ENCODE peak calls at places on chromosomes 2 and 18, in four cellular contexts. One of them, this sample, is unnamed.

GRCh38 chr2:144504191-144504590 is 15.7 kb downstream of the ZEB2 start:
- DNase-seq in LHCN-M2: no peak
- DNase-seq in NCI-H524: no peak
- DNase-seq in WTC11: no peak
- DNase-seq in this sample: peak

GRCh38 chr2:96556441-96557330 is 20.1 kb downstream of the ARID5A start:
- DNase-seq in LHCN-M2: peak
- DNase-seq in NCI-H524: no peak
- DNase-seq in WTC11: no peak
- DNase-seq in this sample: peak

GRCh38 chr2:66446178-66446860 is 11.4 kb downstream of the MEIS1 start:
- DNase-seq in LHCN-M2: no peak
- DNase-seq in NCI-H524: no peak
- DNase-seq in WTC11: peak
- DNase-seq in this sample: peak

GRCh38 chr18:56314396-56314795 is 324.0 kb downstream of the TXNL1 start:
- DNase-seq in LHCN-M2: peak
- DNase-seq in NCI-H524: peak
- DNase-seq in WTC11: no peak
- DNase-seq in this sample: no peak

GRCh38 chr18:28637897-28638296 is 461.0 kb upstream of the CDH2 start:
- DNase-seq in LHCN-M2: no peak
- DNase-seq in NCI-H524: no peak
- DNase-seq in WTC11: no peak
- DNase-seq in this sample: no peak

GRCh38 chr2:236166157-236166780 is 1.9 kb downstream of the GBX2 start:
- DNase-seq in LHCN-M2: no peak
- DNase-seq in NCI-H524: peak
- DNase-seq in WTC11: peak
- DNase-seq in this sample: peak

GRCh38 chr2:24852026-24852425 is 58.8 kb downstream of the CENPO start:
- DNase-seq in LHCN-M2: no peak
- DNase-seq in NCI-H524: no peak
- DNase-seq in WTC11: no peak
- DNase-seq in this sample: no peak

GRCh38 chr2:120389036-120389391 is 43.1 kb downstream of the INHBB start:
- DNase-seq in LHCN-M2: no peak
- DNase-seq in NCI-H524: no peak
- DNase-seq in WTC11: no peak
- DNase-seq in this sample: peak

GRCh38 chr18:44955825-44956224 is 275.1 kb downstream of the SETBP1 start:
- DNase-seq in LHCN-M2: peak
- DNase-seq in NCI-H524: no peak
- DNase-seq in WTC11: no peak
- DNase-seq in this sample: no peak